ENCODE peak calls at places on chromosomes 4 and X, in ten cellular contexts. D is vagina, H is ovary, Q is suprapubic skin, B is GM12891, P is prostate gland, V is tibial nerve, O is stomach, E is HepG2, A is upper lobe of left lung. K is an unnamed sample.

GRCh38 chr4:131044368-131044767 is 1948.4 kb downstream of the C4orf33 start:
- DNase-seq in D (no peak), H (no peak), Q (no peak), B (no peak), P (no peak), V (no peak), O (no peak), E (no peak), A (no peak), K (no peak)

GRCh38 chrX:4550018-4550417 is 836.6 kb upstream of the PRKX start:
- DNase-seq in D (no peak), H (no peak), Q (no peak), B (no peak), P (no peak), V (no peak), O (no peak), E (no peak), A (no peak), K (no peak)

GRCh38 chr4:172962564-172963353 is 205.9 kb upstream of the GALNT7 start:
- DNase-seq in D (no peak), H (no peak), Q (no peak), B (no peak), P (peak), V (no peak), O (peak), E (no peak), A (no peak), K (no peak)

GRCh38 chr4:156779774-156780173 is 191.8 kb downstream of the PDGFC start:
- DNase-seq in D (no peak), H (no peak), Q (no peak), B (no peak), P (no peak), V (no peak), O (no peak), E (peak), A (no peak), K (no peak)

GRCh38 chrX:3518870-3519269 is 172.4 kb upstream of the MXRA5 start:
- DNase-seq in D (no peak), H (peak), Q (no peak), B (no peak), P (no peak), V (no peak), O (peak), E (peak), A (no peak), K (peak)

GRCh38 chrX:107450823-107451509 is 1.5 kb downstream of the FRMPD3 start:
- DNase-seq in D (no peak), H (peak), Q (no peak), B (no peak), P (no peak), V (no peak), O (no peak), E (no peak), A (no peak), K (no peak)

GRCh38 chrX:77493677-77494553 is 46.7 kb downstream of the FGF16 start:
- DNase-seq in D (no peak), H (no peak), Q (no peak), B (no peak), P (no peak), V (no peak), O (no peak), E (peak), A (no peak), K (peak)

GRCh38 chr4:47831026-47831689 is 6.7 kb downstream of the CORIN start:
- DNase-seq in D (no peak), H (no peak), Q (no peak), B (no peak), P (no peak), V (no peak), O (no peak), E (no peak), A (no peak), K (no peak)

GRCh38 chr4:138216272-138216867 is 25.8 kb downstream of the SLC7A11 start:
- DNase-seq in D (no peak), H (no peak), Q (no peak), B (no peak), P (no peak), V (no peak), O (no peak), E (no peak), A (no peak), K (no peak)

GRCh38 chr4:7903686-7904085 is 36.0 kb downstream of the AFAP1 start:
- DNase-seq in D (no peak), H (no peak), Q (no peak), B (no peak), P (no peak), V (no peak), O (no peak), E (no peak), A (no peak), K (no peak)

GRCh38 chr4:106986486-106986885 is 49.6 kb downstream of the DKK2 start:
- DNase-seq in D (no peak), H (no peak), Q (no peak), B (no peak), P (no peak), V (no peak), O (no peak), E (no peak), A (no peak), K (no peak)

GRCh38 chr4:73432169-73433000 is 3.6 kb upstream of the AFP start:
- DNase-seq in D (no peak), H (no peak), Q (no peak), B (no peak), P (no peak), V (no peak), O (no peak), E (peak), A (no peak), K (no peak)

GRCh38 chr4:187027231-187027760 is 303.6 kb upstream of the FAT1 start:
- DNase-seq in D (no peak), H (no peak), Q (no peak), B (no peak), P (peak), V (no peak), O (no peak), E (no peak), A (no peak), K (no peak)

GRCh38 chr4:184988611-184989010 is 29.7 kb upstream of the HELT start:
- DNase-seq in D (no peak), H (no peak), Q (no peak), B (no peak), P (peak), V (no peak), O (peak), E (no peak), A (no peak), K (no peak)

GRCh38 chrX:16466640-16467432 is 183.1 kb upstream of the S100G start:
- DNase-seq in D (no peak), H (no peak), Q (no peak), B (no peak), P (no peak), V (no peak), O (no peak), E (no peak), A (no peak), K (peak)

GRCh38 chr4:108906006-108906405 is 143.2 kb upstream of the ETNPPL start:
- DNase-seq in D (no peak), H (no peak), Q (no peak), B (no peak), P (no peak), V (no peak), O (no peak), E (no peak), A (no peak), K (no peak)

GRCh38 chr4:55866290-55866907 is 13.0 kb downstream of the EXOC1 start:
- DNase-seq in D (no peak), H (no peak), Q (no peak), B (no peak), P (no peak), V (no peak), O (no peak), E (no peak), A (no peak), K (peak)

GRCh38 chrX:152072236-152072635 is 66.1 kb downstream of the MAGEA10 start:
- DNase-seq in D (no peak), H (no peak), Q (no peak), B (no peak), P (peak), V (no peak), O (no peak), E (peak), A (no peak), K (peak)

GRCh38 chrX:23784487-23785301 is 1.7 kb downstream of the SAT1 start:
- DNase-seq in D (no peak), H (no peak), Q (no peak), B (no peak), P (no peak), V (no peak), O (no peak), E (no peak), A (no peak), K (no peak)

GRCh38 chrX:40063555-40063954 is 34.2 kb downstream of the BCOR start:
- DNase-seq in D (no peak), H (no peak), Q (no peak), B (no peak), P (no peak), V (no peak), O (no peak), E (no peak), A (no peak), K (no peak)

GRCh38 chrX:8044861-8045434 is 117.7 kb upstream of the PNPLA4 start:
- DNase-seq in D (no peak), H (no peak), Q (no peak), B (no peak), P (no peak), V (no peak), O (peak), E (no peak), A (no peak), K (no peak)

GRCh38 chr4:147334478-147334877 is 146.4 kb upstream of the EDNRA start:
- DNase-seq in D (no peak), H (no peak), Q (no peak), B (no peak), P (no peak), V (no peak), O (no peak), E (no peak), A (no peak), K (no peak)

GRCh38 chr4:147160908-147161513 is 215.3 kb upstream of the TTC29 start:
- DNase-seq in D (no peak), H (peak), Q (no peak), B (peak), P (no peak), V (no peak), O (no peak), E (peak), A (no peak), K (peak)

GRCh38 chr4:78784255-78784654 is 8.1 kb downstream of the BMP2K start:
- DNase-seq in D (no peak), H (no peak), Q (no peak), B (no peak), P (no peak), V (no peak), O (no peak), E (no peak), A (no peak), K (no peak)

GRCh38 chr4:5212255-5213032 is 161.2 kb downstream of the STK32B start:
- DNase-seq in D (no peak), H (no peak), Q (no peak), B (no peak), P (no peak), V (no peak), O (no peak), E (no peak), A (no peak), K (no peak)

GRCh38 chrX:96432647-96433046 is 252.0 kb upstream of the DIAPH2 start:
- DNase-seq in D (no peak), H (no peak), Q (no peak), B (no peak), P (no peak), V (no peak), O (no peak), E (no peak), A (no peak), K (no peak)

GRCh38 chrX:18894156-18894555 is 89.8 kb downstream of the PHKA2 start:
- DNase-seq in D (no peak), H (no peak), Q (no peak), B (no peak), P (no peak), V (no peak), O (no peak), E (no peak), A (no peak), K (no peak)

GRCh38 chr4:143337600-143338287 is 1.1 kb downstream of the GAB1 start:
- DNase-seq in D (no peak), H (peak), Q (no peak), B (no peak), P (peak), V (peak), O (peak), E (peak), A (peak), K (peak)

GRCh38 chr4:136864580-136865185 is 667.6 kb downstream of the PCDH18 start:
- DNase-seq in D (no peak), H (no peak), Q (no peak), B (peak), P (peak), V (no peak), O (no peak), E (peak), A (no peak), K (no peak)

GRCh38 chr4:74408639-74409038 is 36.3 kb upstream of the AREG start:
- DNase-seq in D (no peak), H (no peak), Q (no peak), B (no peak), P (no peak), V (no peak), O (no peak), E (no peak), A (no peak), K (no peak)

GRCh38 chr4:1152284-1152683 is 20.1 kb downstream of the SPON2 start:
- DNase-seq in D (no peak), H (no peak), Q (no peak), B (no peak), P (no peak), V (no peak), O (no peak), E (no peak), A (no peak), K (no peak)

GRCh38 chr4:1154126-1154522 is 18.3 kb downstream of the SPON2 start:
- DNase-seq in D (no peak), H (no peak), Q (peak), B (no peak), P (no peak), V (no peak), O (no peak), E (no peak), A (peak), K (no peak)

GRCh38 chr4:1154523-1155182 is 17.7 kb downstream of the SPON2 start:
- DNase-seq in D (no peak), H (no peak), Q (peak), B (no peak), P (no peak), V (no peak), O (peak), E (no peak), A (peak), K (no peak)

GRCh38 chr4:1155314-1155713 is 17.1 kb downstream of the SPON2 start:
- DNase-seq in D (no peak), H (no peak), Q (no peak), B (no peak), P (no peak), V (no peak), O (no peak), E (no peak), A (no peak), K (no peak)

DNA sequence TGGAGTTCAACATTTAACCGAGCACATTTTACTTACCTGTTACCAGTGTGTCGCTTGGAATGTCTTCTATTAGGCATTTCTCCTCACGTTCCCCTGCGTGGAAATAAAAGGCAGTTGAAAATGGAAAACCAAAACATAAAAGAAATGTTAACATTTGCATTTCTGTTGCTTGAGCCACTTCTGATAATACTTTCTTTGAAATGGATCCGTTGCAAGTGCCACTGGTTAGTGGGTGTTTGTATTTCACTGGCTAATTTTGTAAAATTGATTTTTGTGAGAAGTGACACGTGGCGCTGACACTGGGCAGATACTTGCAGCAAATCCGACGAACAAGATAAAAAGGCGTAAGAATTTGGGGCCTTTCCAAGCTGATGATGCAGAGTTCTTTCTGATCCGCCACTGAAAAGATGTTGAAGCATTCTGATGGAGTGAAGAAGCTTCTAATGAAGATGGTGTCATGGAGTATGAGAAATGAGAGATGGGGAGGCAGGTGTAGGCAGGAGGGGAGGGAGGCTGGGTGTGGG is 18.8 kb downstream of the SPON2 start:
- DNase-seq in D (no peak), H (no peak), Q (no peak), B (no peak), P (no peak), V (no peak), O (no peak), E (no peak), A (no peak), K (no peak)
- TF ChIP-seq POLR2A in D (no peak), H (no peak), Q (no peak), B (no peak), P (no peak), V (no peak), O (no peak), E (no peak), A (no peak), K (no peak)

DNA sequence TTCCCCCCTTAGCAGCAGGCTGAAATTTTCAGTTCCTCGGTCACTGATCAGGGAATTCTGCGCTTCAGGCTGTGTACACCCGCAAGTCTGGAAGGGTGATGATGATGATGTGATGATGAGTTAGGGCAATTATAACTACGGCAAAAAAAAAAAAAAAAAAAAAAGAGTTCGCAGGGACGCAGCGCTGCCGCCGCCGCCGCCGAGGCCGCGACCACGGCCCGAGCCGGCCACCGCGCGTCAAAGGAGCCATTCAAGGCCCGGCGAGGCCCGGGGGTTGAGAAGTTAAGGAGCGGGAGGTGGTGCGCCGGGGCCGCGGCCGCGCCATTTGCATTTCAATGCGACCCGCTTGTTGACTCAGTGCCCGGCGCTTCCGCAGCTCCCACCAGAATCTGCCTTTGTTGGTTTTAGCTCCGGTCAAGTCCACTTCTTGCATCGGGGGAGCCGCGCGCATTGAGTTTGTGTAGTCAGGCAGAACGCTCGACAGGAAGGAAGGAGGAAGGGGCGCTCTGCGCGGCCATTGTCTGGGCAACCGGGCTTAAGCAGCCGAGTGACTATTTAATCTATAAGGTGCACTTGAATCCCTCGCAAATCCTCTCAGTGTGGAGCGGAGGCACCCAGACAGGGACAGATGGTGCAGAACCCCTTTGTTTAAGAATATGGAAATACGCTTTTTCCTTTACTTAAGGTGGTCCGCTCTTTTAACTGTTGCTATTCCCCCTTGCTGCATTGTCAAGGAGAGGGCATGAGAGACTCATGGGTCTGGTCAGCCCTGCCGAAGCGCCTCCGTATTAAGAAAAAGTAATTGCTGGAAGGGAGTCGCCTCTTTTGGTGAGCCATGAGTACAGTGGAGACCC is 109.1 kb downstream of the SPRY1 start:
- DNase-seq in D (no peak), H (peak), Q (peak), B (peak), P (peak), V (no peak), O (peak), E (peak), A (peak), K (no peak)
- TF ChIP-seq POLR2A in D (no peak), H (no peak), Q (no peak), B (no peak), P (no peak), V (no peak), O (no peak), E (peak), A (no peak), K (no peak)

DNA sequence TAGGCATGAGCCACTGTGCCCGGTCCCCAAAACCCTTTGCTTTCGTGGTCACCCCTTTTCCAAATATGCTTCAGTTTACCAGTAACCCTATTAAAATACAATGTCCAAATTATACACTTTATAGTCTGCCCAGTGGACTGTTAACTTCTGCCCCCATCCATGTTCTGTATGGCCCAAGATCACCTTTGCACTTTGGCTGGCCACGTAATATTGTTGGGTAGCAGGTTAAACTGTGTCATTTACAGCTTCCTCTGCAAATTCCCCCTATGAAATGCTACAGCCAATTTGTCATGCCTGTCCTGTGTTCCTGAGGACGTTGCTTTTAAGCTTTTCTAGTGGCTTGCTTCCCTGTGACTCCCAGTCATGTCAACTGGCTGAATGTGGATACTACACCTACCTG is 101.1 kb upstream of the IL13RA1 start:
- DNase-seq in D (no peak), H (no peak), Q (no peak), B (no peak), P (no peak), V (no peak), O (no peak), E (no peak), A (no peak), K (no peak)
- TF ChIP-seq POLR2A in D (no peak), H (no peak), Q (no peak), B (no peak), P (no peak), V (no peak), O (no peak), E (no peak), A (no peak), K (no peak)

DNA sequence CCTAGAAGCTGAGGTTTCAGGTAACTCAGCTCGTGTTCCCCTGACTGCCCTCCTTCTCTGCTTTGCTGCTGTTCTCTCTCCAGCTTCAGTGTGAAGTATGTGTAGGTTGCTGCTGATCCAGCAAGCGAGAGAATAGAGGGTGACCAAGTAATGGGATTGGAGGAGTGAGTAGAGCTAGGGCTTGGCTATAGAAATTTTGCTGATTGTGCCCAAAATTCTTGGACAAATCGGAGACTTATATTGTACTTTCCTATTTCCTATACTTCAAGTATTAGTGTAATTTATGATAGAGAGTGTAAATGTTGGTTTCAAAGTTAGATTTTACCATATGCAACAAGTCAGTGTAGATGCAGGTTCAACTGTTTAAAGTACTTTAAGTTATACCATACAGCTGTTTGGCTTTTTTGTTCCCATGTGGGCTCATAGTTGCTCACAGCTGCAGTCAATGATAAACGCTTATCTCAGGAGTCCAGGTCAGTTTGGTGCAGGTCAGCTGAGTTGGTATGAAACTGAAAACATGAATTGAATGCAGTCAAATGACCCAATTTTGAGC is 48.0 kb downstream of the RAPGEF2 start:
- DNase-seq in D (no peak), H (no peak), Q (no peak), B (no peak), P (no peak), V (no peak), O (no peak), E (no peak), A (no peak), K (no peak)
- TF ChIP-seq POLR2A in D (no peak), H (no peak), Q (no peak), B (no peak), P (no peak), V (no peak), O (no peak), E (no peak), A (no peak), K (no peak)

K was measured in H54.